ENCODE peak calls at places on chromosomes 6 and 20, in eight cellular contexts. S, G, F, U, I, P, K and O are unnamed samples.

GRCh38 chr6:30802731-30803130 is 58.4 kb upstream of the IER3 start:
- DNase-seq in K (no peak), P (no peak), F (no peak), I (no peak), S (no peak), U (no peak), G (no peak), O (no peak)

GRCh38 chr6:66421570-66421969 is 714.5 kb upstream of the EYS start:
- DNase-seq in G (no peak), K (no peak), P (no peak), I (no peak), U (no peak), F (no peak), S (no peak), O (no peak)

GRCh38 chr20:32877507-32877906 is 18.8 kb downstream of the EFCAB8 start:
- DNase-seq in I (no peak), F (no peak), K (peak), S (no peak), P (no peak), U (no peak), G (no peak), O (no peak)

GRCh38 chr20:49768204-49769124 is 44.2 kb upstream of the SLC9A8 start:
- DNase-seq in U (peak), S (no peak), G (peak), F (no peak), P (peak), K (no peak), I (peak), O (no peak)

GRCh38 chr20:20002101-20002998 is 14.8 kb upstream of the NAA20 start:
- DNase-seq in F (no peak), P (no peak), G (no peak), K (no peak), I (no peak), U (no peak), S (no peak), O (no peak)

GRCh38 chr6:124132256-124132655 is 328.6 kb downstream of the NKAIN2 start:
- DNase-seq in K (no peak), U (no peak), F (no peak), G (no peak), S (no peak), I (no peak), P (no peak), O (no peak)

GRCh38 chr6:74357329-74357728 is 661.3 kb downstream of the CD109 start:
- DNase-seq in G (no peak), P (peak), F (no peak), K (no peak), U (no peak), S (no peak), I (no peak), O (no peak)

GRCh38 chr6:169495601-169496000 is 206.2 kb downstream of the WDR27 start:
- DNase-seq in F (no peak), I (no peak), G (no peak), K (peak), P (peak), S (no peak), U (no peak), O (no peak)

GRCh38 chr20:13990465-13990864 is at the start of gene SEL1L2:
- DNase-seq in G (no peak), I (no peak), P (no peak), K (no peak), S (no peak), F (no peak), U (no peak), O (no peak)

GRCh38 chr20:57080796-57081195 is 185.6 kb downstream of the BMP7 start:
- DNase-seq in K (no peak), P (peak), U (no peak), F (no peak), I (no peak), S (no peak), G (no peak), O (no peak)

GRCh38 chr20:24608926-24609667 is 139.7 kb downstream of the SYNDIG1 start:
- DNase-seq in U (no peak), K (no peak), F (no peak), I (no peak), G (peak), S (no peak), P (no peak), O (no peak)

GRCh38 chr6:17038316-17038715 is 63.5 kb upstream of the STMND1 start:
- DNase-seq in P (no peak), F (no peak), S (no peak), U (no peak), G (no peak), K (no peak), I (no peak), O (no peak)

GRCh38 chr20:51385941-51386530 is 156.5 kb downstream of the NFATC2 start:
- DNase-seq in P (peak), S (peak), G (peak), K (no peak), I (no peak), F (no peak), U (peak), O (no peak)

GRCh38 chr20:41551011-41551705 is 67.0 kb downstream of the CHD6 start:
- DNase-seq in G (no peak), K (no peak), P (no peak), S (no peak), F (no peak), U (no peak), I (no peak), O (no peak)

GRCh38 chr6:109239918-109240321 is 142.3 kb downstream of the CD164 start:
- DNase-seq in P (no peak), S (no peak), I (no peak), U (no peak), F (no peak), G (no peak), K (no peak), O (no peak)

GRCh38 chr6:14921170-14921569 is 324.7 kb upstream of the JARID2 start:
- DNase-seq in P (no peak), U (peak), I (peak), F (no peak), S (no peak), G (no peak), K (no peak), O (no peak)

GRCh38 chr20:10659651-10660601 is 13.9 kb downstream of the JAG1 start:
- DNase-seq in G (no peak), S (no peak), U (no peak), K (no peak), P (no peak), I (no peak), F (no peak), O (no peak)